ENCODE peak calls at places on chromosome 15, in nine cellular contexts. P, B, E, F, Q, J, R, O and W are unnamed samples. For H3K27me3, the result is how much of the 10 kb centered on the place peaks cover.

GRCh38 chr15:92839696-92840095 is 60.4 kb upstream of the CHD2 start:
- DNase-seq in J (peak), F (no peak), P (no peak), Q (no peak), R (no peak), B (no peak), O (no peak), E (no peak), W (no peak)

GRCh38 chr15:99719096-99719541 is 14.1 kb downstream of the LYSMD4 start:
- DNase-seq in O (peak), J (no peak), Q (peak), B (no peak), F (no peak), R (peak), P (peak), E (no peak), W (peak)

GRCh38 chr15:58771621-58772235 is 626 bp downstream of the MINDY2 start:
- DNase-seq in E (no peak), B (peak), O (peak), F (no peak), Q (peak), P (no peak), R (no peak), J (peak), W (no peak)

GRCh38 chr15:65766422-65767263 is 25.4 kb downstream of the DENND4A start:
- DNase-seq in J (no peak), Q (no peak), E (no peak), B (no peak), P (peak), F (no peak), O (peak), R (peak), W (no peak)

GRCh38 chr15:101318810-101319200 is 23.8 kb upstream of the SNRPA1 start:
- DNase-seq in B (no peak), F (no peak), R (no peak), O (no peak), E (no peak), Q (no peak), J (no peak), P (no peak), W (no peak)

GRCh38 chr15:33859992-33860545 is 108.2 kb upstream of the CHRM5 start:
- DNase-seq in B (no peak), R (no peak), Q (no peak), F (no peak), J (no peak), P (no peak), E (no peak), O (no peak), W (no peak)

GRCh38 chr15:25775317-25775912 is 87.7 kb downstream of the ATP10A start:
- DNase-seq in R (peak), B (no peak), P (no peak), F (no peak), E (no peak), Q (no peak), O (peak), J (no peak), W (peak)

GRCh38 chr15:31004220-31004733 is 12.8 kb upstream of the MTMR10 start:
- DNase-seq in J (peak), Q (no peak), P (no peak), R (no peak), B (no peak), E (no peak), O (no peak), F (no peak), W (peak)

GRCh38 chr15:78977591-78978347 is 32.9 kb upstream of the CTSH start:
- DNase-seq in J (no peak), O (no peak), E (no peak), F (no peak), B (no peak), R (no peak), P (no peak), Q (no peak), W (no peak)

GRCh38 chr15:76345880-76346665 is 9.5 kb downstream of the ISL2 start:
- DNase-seq in B (no peak), J (peak), E (no peak), F (no peak), R (no peak), P (no peak), O (no peak), Q (no peak), W (no peak)

GRCh38 chr15:53448215-53449001 is 311.1 kb downstream of the WDR72 start:
- DNase-seq in B (no peak), O (no peak), F (no peak), R (no peak), Q (no peak), P (no peak), E (no peak), J (no peak), W (no peak)

GRCh38 chr15:58598829-58599210 is 150.7 kb downstream of the ADAM10 start:
- DNase-seq in P (no peak), Q (no peak), O (no peak), B (no peak), E (no peak), J (no peak), R (no peak), F (no peak), W (no peak)

GRCh38 chr15:35107122-35107521 is 22.0 kb upstream of the NANOGP8 start:
- DNase-seq in B (no peak), E (no peak), R (peak), Q (no peak), F (no peak), P (no peak), J (no peak), O (no peak), W (no peak)

GRCh38 chr15:64895285-64896065 is 16.2 kb upstream of the ANKDD1A start:
- DNase-seq in R (peak), E (no peak), Q (no peak), J (peak), F (peak), B (no peak), P (no peak), O (peak), W (no peak)

GRCh38 chr15:31605467-31605931 is 278.9 kb downstream of the KLF13 start:
- DNase-seq in E (no peak), O (peak), Q (no peak), F (no peak), P (no peak), B (no peak), J (no peak), R (peak), W (no peak)

GRCh38 chr15:89167267-89168176 is 53.9 kb downstream of the RLBP1 start:
- DNase-seq in O (peak), R (peak), B (peak), E (peak), P (no peak), J (no peak), Q (peak), F (no peak), W (peak)

DNA sequence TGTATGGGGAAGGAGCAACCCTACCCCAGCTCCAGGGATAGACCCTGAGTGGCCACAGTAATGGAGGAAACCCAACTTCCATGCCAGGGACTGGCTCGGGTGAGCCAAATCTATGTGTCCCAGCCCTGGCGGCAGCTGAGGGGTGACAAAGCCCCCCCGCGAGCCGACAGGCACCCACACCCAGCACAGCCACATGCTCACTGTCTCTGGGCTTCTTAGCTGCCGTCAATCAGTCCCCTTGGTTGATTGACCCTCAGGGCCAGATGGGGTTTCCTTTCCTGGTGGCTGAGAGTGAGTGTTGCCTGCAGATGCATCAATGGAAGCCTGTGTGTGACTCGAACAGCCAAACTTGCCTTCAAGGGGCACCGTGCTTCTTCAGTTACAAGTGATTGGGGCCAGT is 2.1 kb upstream of the OCA2 start:
- DNase-seq in B (no peak), R (no peak), E (no peak), O (no peak), P (no peak), J (no peak), Q (no peak), F (no peak), W (no peak)
- H3K27me3 ChIP-seq in B (under half), R (half or more), E (under half), O (under half), P (half or more), J (under half), Q (under half), F (under half), W (half or more)

GRCh38 chr15:74122403-74123130 is 7.8 kb upstream of the ISLR2 start:
- DNase-seq in B (no peak), P (no peak), R (no peak), Q (no peak), O (no peak), F (no peak), E (no peak), J (no peak), W (no peak)

GRCh38 chr15:74123131-74123429 is 7.3 kb upstream of the ISLR2 start:
- DNase-seq in P (no peak), R (no peak), F (no peak), E (no peak), B (no peak), Q (no peak), J (no peak), O (no peak), W (no peak)

GRCh38 chr15:74121040-74121439 is 9.3 kb upstream of the ISLR2 start:
- DNase-seq in E (no peak), J (no peak), Q (no peak), F (no peak), O (no peak), P (no peak), B (no peak), R (no peak), W (no peak)

GRCh38 chr15:74121858-74122257 is 8.5 kb upstream of the ISLR2 start:
- DNase-seq in E (no peak), F (no peak), P (no peak), Q (no peak), J (no peak), O (no peak), B (no peak), R (no peak), W (no peak)

DNA sequence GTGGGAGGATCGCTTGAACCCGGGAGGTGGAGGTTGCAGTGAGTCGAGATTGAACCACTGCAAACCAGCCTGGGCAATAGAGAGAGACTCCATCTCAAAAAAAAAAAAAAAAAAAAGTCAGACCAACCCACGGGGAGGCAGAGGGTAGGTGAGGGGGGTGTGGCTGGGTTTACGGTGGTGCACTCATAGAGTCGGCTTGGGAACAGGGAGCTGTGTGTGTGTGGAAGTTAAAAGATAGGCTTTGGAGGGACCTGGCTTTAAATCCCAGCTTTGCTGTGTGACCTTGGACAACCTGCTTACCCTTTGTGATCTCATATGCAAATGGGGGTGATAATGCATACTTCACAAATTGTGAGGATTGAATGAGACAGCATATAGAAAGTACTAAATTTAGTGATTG is 10.0 kb upstream of the ISLR2 start:
- DNase-seq in E (no peak), O (no peak), B (no peak), P (no peak), F (no peak), J (no peak), R (no peak), Q (no peak), W (no peak)
- H3K27me3 ChIP-seq in E (under half), O (under half), B (under half), P (under half), F (under half), J (under half), R (half or more), Q (under half), W (under half)

DNA sequence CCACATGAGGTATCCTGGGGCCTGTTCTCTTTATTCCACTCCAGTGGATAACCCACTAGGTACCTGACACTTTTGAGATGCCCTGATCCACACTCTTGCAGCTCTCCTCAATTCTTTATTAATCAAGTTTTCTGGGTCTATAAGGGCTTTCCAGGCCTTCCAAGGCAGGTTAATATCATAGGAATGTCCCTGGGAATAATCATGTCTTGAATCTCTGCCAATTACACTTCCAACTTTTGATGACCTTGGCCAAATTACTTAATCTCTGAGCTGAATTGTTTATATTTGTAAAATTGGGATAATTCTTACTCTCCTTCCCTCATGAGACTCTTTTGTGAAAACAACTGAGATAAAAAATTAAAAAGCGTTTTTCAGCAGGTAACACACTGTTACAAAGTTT is 881.7 kb downstream of the MCTP2 start:
- DNase-seq in J (no peak), B (no peak), R (no peak), O (no peak), E (no peak), Q (no peak), F (no peak), P (no peak), W (no peak)
- H3K27me3 ChIP-seq in J (under half), B (under half), R (under half), O (under half), E (under half), Q (under half), F (under half), P (under half), W (under half)

DNA sequence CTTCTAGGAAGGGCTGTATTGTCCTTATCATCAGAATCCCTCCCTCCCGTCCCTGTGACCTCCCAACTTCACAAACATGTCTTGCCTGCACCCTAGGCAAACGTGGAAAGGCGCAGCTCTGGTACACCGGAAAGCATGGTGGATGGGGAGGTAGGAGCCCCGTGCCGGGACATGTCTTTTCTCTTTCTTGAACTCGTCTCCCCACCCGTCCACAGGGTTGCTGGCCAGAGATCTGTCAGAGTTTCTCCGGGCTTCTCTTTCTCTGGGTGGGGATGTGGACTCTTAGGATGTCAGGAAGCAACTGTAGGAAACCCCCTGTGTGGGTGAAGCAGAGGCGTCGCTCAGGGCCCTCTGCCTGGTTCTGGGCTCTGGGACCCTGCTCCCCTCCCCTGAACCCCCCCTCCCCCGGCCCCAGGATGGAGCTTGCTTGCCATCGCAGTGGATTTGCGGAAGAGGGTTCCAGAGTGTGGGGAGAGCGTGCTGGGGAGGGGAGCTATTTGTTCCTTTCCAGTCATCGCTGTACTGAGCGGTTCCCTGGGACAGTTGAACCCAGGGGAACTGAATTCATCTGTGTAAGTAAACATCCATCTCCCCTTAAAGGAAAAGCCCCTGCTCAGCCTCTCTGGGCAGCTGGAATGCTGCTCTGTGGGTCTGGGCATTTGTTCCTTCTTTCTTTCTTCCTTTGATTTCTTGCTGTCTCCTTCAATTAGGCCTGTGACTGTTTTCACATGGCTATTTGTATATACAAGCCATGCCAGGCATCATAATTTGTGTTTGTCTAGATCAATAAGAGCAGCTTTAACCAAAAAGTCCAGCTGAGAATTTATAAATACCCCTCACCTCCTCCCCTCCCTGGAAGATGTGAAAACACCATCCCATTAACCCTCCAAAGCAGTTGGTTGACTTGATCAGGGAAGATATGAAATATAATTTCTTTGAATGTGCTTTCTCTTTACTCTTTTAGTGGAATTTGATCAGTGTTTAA is 72.8 kb downstream of the SMAD3 start:
- DNase-seq in P (no peak), R (peak), E (no peak), B (peak), Q (no peak), J (peak), F (no peak), O (peak), W (no peak)
- H3K27me3 ChIP-seq in P (under half), R (under half), E (under half), B (under half), Q (under half), J (under half), F (under half), O (under half), W (under half)

GRCh38 chr15:63250312-63250965 is 27.0 kb upstream of the APH1B start:
- DNase-seq in B (no peak), R (peak), Q (no peak), O (peak), F (no peak), P (peak), J (no peak), E (no peak), W (peak)
- H3K27me3 ChIP-seq in B (under half), R (under half), Q (under half), O (under half), F (under half), P (under half), J (under half), E (under half), W (under half)

GRCh38 chr15:81492303-81492702 is 118.3 kb upstream of the TMC3 start:
- DNase-seq in O (peak), E (no peak), B (no peak), F (no peak), R (peak), Q (peak), J (no peak), P (no peak), W (no peak)

GRCh38 chr15:81497226-81497625 is 123.2 kb upstream of the TMC3 start:
- DNase-seq in Q (no peak), O (no peak), F (no peak), J (no peak), R (no peak), B (no peak), P (no peak), E (no peak), W (no peak)

GRCh38 chr15:81498314-81498713 is 124.3 kb upstream of the TMC3 start:
- DNase-seq in O (no peak), Q (no peak), B (no peak), P (no peak), J (no peak), E (no peak), R (no peak), F (no peak), W (no peak)

GRCh38 chr15:81491414-81492101 is 117.5 kb upstream of the TMC3 start:
- DNase-seq in O (no peak), E (no peak), P (no peak), J (no peak), B (no peak), Q (no peak), R (peak), F (no peak), W (no peak)

GRCh38 chr15:81493246-81493645 is 119.2 kb upstream of the TMC3 start:
- DNase-seq in F (no peak), E (no peak), P (no peak), O (no peak), R (no peak), J (no peak), B (no peak), Q (no peak), W (no peak)
- H3K27me3 ChIP-seq in F (under half), E (under half), P (under half), O (under half), R (under half), J (under half), B (under half), Q (under half), W (under half)

GRCh38 chr15:42131826-42132806 is 24.3 kb downstream of the PLA2G4F start:
- DNase-seq in R (no peak), B (no peak), P (no peak), J (peak), O (no peak), E (no peak), Q (no peak), F (no peak), W (no peak)

GRCh38 chr15:42136513-42136912 is 19.9 kb downstream of the PLA2G4F start:
- DNase-seq in P (no peak), E (no peak), J (no peak), B (no peak), Q (no peak), R (no peak), F (no peak), O (no peak), W (no peak)

GRCh38 chr15:42133356-42133755 is 23.1 kb downstream of the PLA2G4F start:
- DNase-seq in P (no peak), Q (no peak), F (no peak), R (no peak), B (no peak), E (no peak), J (peak), O (no peak), W (no peak)

GRCh38 chr15:42134617-42135243 is 21.7 kb downstream of the PLA2G4F start:
- DNase-seq in F (no peak), P (no peak), Q (no peak), J (peak), B (no peak), E (no peak), R (no peak), O (no peak), W (no peak)

GRCh38 chr15:42133892-42134502 is 22.4 kb downstream of the PLA2G4F start:
- DNase-seq in O (peak), F (peak), B (peak), Q (no peak), R (peak), E (no peak), J (peak), P (no peak), W (no peak)
- H3K27me3 ChIP-seq in O (under half), F (under half), B (under half), Q (under half), R (under half), E (under half), J (under half), P (under half), W (under half)

GRCh38 chr15:40575113-40575512 is 6.0 kb downstream of the RPUSD2 start:
- DNase-seq in R (no peak), E (no peak), O (no peak), J (no peak), P (no peak), F (no peak), B (no peak), Q (no peak), W (no peak)
- H3K27me3 ChIP-seq in R (under half), E (under half), O (under half), J (under half), P (under half), F (under half), B (under half), Q (under half), W (under half)